ENCODE peak calls at places on chromosomes 12 and 14, in eight cellular contexts. U is K562, R is psoas muscle, T is cardiac muscle cell, D is left lung, H is body of pancreas, F is heart right ventricle, E is BE2C. Y is an unnamed sample.

GRCh38 chr12:21892341-21892740 is 48.9 kb downstream of the ABCC9 start:
- DNase-seq in U (no peak), R (no peak), T (no peak), D (no peak), H (no peak), F (no peak), E (no peak), Y (no peak)

GRCh38 chr14:77985235-77985634 is 184.9 kb upstream of the NRXN3 start:
- DNase-seq in U (no peak), R (no peak), T (no peak), D (no peak), H (no peak), F (no peak), E (no peak), Y (no peak)

GRCh38 chr12:20370001-20370381 is 1.7 kb downstream of the PDE3A start:
- DNase-seq in U (no peak), R (no peak), T (peak; percentile 28), D (peak; percentile 57), H (peak; percentile 36), F (no peak), E (no peak), Y (peak; percentile 45)

GRCh38 chr14:94081386-94081820 is 293 bp downstream of the IFI27L1 start:
- DNase-seq in U (no peak), R (no peak), T (no peak), D (no peak), H (no peak), F (no peak), E (no peak), Y (peak; percentile 32)

GRCh38 chr12:83408841-83409240 is 722.1 kb downstream of the TMTC2 start:
- DNase-seq in U (no peak), R (no peak), T (no peak), D (no peak), H (no peak), F (no peak), E (no peak), Y (no peak)

GRCh38 chr12:55736076-55736475 is 6.8 kb upstream of the GDF11 start:
- DNase-seq in U (no peak), R (no peak), T (no peak), D (no peak), H (no peak), F (no peak), E (no peak), Y (no peak)

GRCh38 chr12:105921872-105922669 is 216.7 kb downstream of the NUAK1 start:
- DNase-seq in U (no peak), R (no peak), T (no peak), D (no peak), H (no peak), F (peak; percentile 10), E (no peak), Y (no peak)

GRCh38 chr12:6688543-6688999 is 604 bp downstream of the ZNF384 start:
- DNase-seq in U (no peak), R (peak; percentile 46), T (peak; percentile 35), D (no peak), H (peak; percentile 49), F (peak; percentile 45), E (peak; percentile 35), Y (peak; percentile 66)

GRCh38 chr12:104457746-104458644 is 1.2 kb downstream of the CHST11 start:
- DNase-seq in U (peak; percentile 55), R (peak; percentile 21), T (peak; percentile 53), D (peak; percentile 90), H (peak; percentile 35), F (peak; percentile 31), E (peak; percentile 41), Y (peak; percentile 48)

GRCh38 chr12:19572920-19573558 is 133.7 kb downstream of the AEBP2 start:
- DNase-seq in U (peak; percentile 52), R (no peak), T (peak; percentile 47), D (no peak), H (no peak), F (no peak), E (peak; percentile 56), Y (peak; percentile 27)

GRCh38 chr12:88590851-88591250 is 10.6 kb upstream of the KITLG start:
- DNase-seq in U (no peak), R (no peak), T (no peak), D (no peak), H (no peak), F (no peak), E (no peak), Y (no peak)

GRCh38 chr12:99957866-99958466 is 26.8 kb downstream of the ANKS1B start:
- DNase-seq in U (no peak), R (no peak), T (no peak), D (no peak), H (no peak), F (no peak), E (no peak), Y (no peak)

GRCh38 chr12:47073951-47074350 is 5.5 kb upstream of the PCED1B start:
- DNase-seq in U (no peak), R (no peak), T (no peak), D (no peak), H (no peak), F (no peak), E (no peak), Y (no peak)

GRCh38 chr12:78146365-78146772 is 315.7 kb downstream of the NAV3 start:
- DNase-seq in U (peak; percentile 13), R (no peak), T (peak; percentile 59), D (no peak), H (no peak), F (no peak), E (no peak), Y (peak; percentile 52)

GRCh38 chr12:124727244-124727673 is 136.4 kb downstream of the SCARB1 start:
- DNase-seq in U (peak; percentile 58), R (peak; percentile 80), T (no peak), D (peak; percentile 93), H (peak; percentile 61), F (peak; percentile 62), E (peak; percentile 45), Y (no peak)

GRCh38 chr12:113151655-113152054 is 2.1 kb downstream of the CFAP73 start:
- DNase-seq in U (no peak), R (no peak), T (no peak), D (no peak), H (no peak), F (no peak), E (no peak), Y (no peak)

GRCh38 chr12:113154351-113154973 is 4.9 kb downstream of the CFAP73 start:
- DNase-seq in U (no peak), R (no peak), T (peak; percentile 75), D (no peak), H (no peak), F (no peak), E (peak; percentile 58), Y (peak; percentile 48)

GRCh38 chr12:113152196-113152834 is 2.8 kb downstream of the CFAP73 start:
- DNase-seq in U (no peak), R (no peak), T (no peak), D (no peak), H (no peak), F (no peak), E (no peak), Y (no peak)

GRCh38 chr12:113155060-113155459 is 5.5 kb downstream of the CFAP73 start:
- DNase-seq in U (no peak), R (no peak), T (no peak), D (no peak), H (no peak), F (no peak), E (no peak), Y (no peak)

GRCh38 chr12:113152835-113153814 is 3.6 kb downstream of the CFAP73 start:
- DNase-seq in U (peak; percentile 84), R (peak; percentile 62), T (peak; percentile 75), D (peak; percentile 90), H (peak; percentile 65), F (peak; percentile 72), E (peak; percentile 82), Y (peak; percentile 83)
- TF ChIP-seq CTCF in U (peak; percentile 75), R (no peak), T (peak; percentile 54), D (peak; percentile 19), H (peak; percentile 28), F (peak; percentile 41), E (peak; percentile 62), Y (peak; percentile 52)

DNA sequence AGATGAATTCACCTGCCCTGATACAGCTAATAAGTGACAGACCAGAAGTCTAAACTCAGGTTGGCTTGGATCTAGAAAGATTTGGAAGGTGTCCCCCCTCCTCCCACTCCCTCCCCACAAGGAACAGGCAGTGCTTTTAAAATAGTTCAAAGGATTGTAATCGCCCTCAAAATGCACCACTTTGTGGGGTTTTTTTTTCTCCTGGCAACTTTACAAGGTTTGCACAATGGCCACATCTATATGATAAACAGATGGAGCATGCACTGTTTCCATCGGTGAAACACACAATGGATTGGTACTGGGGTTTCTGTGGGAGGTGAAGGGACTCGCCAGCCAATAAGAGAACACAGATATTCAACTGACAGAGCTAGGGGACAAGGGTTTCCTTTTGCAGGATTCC is 137.4 kb downstream of the LLPH start:
- DNase-seq in U (no peak), R (no peak), T (no peak), D (no peak), H (no peak), F (no peak), E (no peak), Y (no peak)
- H3K4me3 ChIP-seq in U (no peak overlapping the region), R (no peak overlapping the region), T (no peak overlapping the region), D (no peak overlapping the region), H (no peak overlapping the region), F (no peak overlapping the region), E (no peak overlapping the region), Y (no peak overlapping the region)

DNA sequence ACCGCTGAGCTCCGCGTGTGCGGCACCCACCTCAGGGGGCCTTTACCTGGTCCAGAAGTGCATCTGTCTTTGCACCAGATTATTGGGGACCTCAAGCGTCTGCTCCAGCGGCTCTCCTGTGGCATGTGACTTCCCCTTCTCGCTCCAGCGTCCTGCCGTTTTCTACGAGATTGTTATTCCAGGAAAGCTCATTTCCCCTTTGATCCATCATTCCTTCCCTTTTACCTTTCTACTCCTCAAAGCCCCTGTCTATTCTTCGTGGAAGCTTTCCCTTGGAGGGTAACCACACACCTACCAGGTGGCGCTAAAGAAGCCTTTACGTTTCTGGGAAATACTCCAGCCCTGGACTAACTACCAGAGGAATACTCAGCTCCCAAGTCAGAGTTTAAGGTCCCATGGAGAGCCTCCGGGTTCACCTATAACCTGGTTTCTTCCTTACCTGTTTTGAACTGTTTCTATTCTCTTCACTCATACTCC is 1.5 kb downstream of the FKBP4 start:
- DNase-seq in U (peak; percentile 22), R (no peak), T (no peak), D (no peak), H (no peak), F (no peak), E (no peak), Y (peak; percentile 44)
- TF ChIP-seq CTCF in U (peak; percentile 17), R (no peak), T (no peak), D (no peak), H (no peak), F (no peak), E (no peak), Y (peak; percentile 22)

GRCh38 chr14:68952544-68953535 is 26.3 kb downstream of the ACTN1 start:
- DNase-seq in U (peak; percentile 11), R (peak; percentile 35), T (peak; percentile 53), D (no peak), H (no peak), F (no peak), E (peak; percentile 85), Y (peak; percentile 65)

GRCh38 chr14:68957688-68958248 is 21.3 kb downstream of the ACTN1 start:
- DNase-seq in U (no peak), R (no peak), T (no peak), D (no peak), H (no peak), F (no peak), E (no peak), Y (no peak)

GRCh38 chr14:68958553-68958952 is 20.5 kb downstream of the ACTN1 start:
- DNase-seq in U (no peak), R (no peak), T (no peak), D (no peak), H (no peak), F (no peak), E (no peak), Y (no peak)

GRCh38 chr14:68956728-68957127 is 22.4 kb downstream of the ACTN1 start:
- DNase-seq in U (no peak), R (no peak), T (no peak), D (no peak), H (no peak), F (no peak), E (no peak), Y (no peak)

GRCh38 chr14:68955164-68955921 is 23.8 kb downstream of the ACTN1 start:
- DNase-seq in U (no peak), R (peak; percentile 32), T (no peak), D (no peak), H (no peak), F (no peak), E (no peak), Y (no peak)
- H3K4me3 ChIP-seq in U (no peak overlapping the region), R (no peak overlapping the region), T (no peak overlapping the region), D (no peak overlapping the region), H (no peak overlapping the region), F (no peak overlapping the region), E (no peak overlapping the region), Y (no peak overlapping the region)